ENCODE peak calls at places on chromosomes 13 and 19, in four cellular contexts. D, N, G and A are unnamed samples.

GRCh38 chr19:49056101-49056901 is 1.2 kb downstream of the CGB7 start:
- DNase-seq in N (peak), G (peak), D (peak), A (peak)

GRCh38 chr13:70391678-70392077 is 283.4 kb upstream of the KLHL1 start:
- DNase-seq in G (no peak), N (no peak), D (no peak), A (no peak)

GRCh38 chr19:58108546-58108817 is 10.5 kb upstream of the ZSCAN18 start:
- DNase-seq in G (no peak), N (no peak), D (no peak), A (no peak)

GRCh38 chr19:6047741-6048231 is 62.5 kb downstream of the RFX2 start:
- DNase-seq in D (peak), G (no peak), N (no peak), A (no peak)

GRCh38 chr19:3366104-3366760 is at the start of gene NFIC:
- DNase-seq in G (peak), N (peak), D (peak), A (no peak)

GRCh38 chr13:24684600-24684998 is 4.4 kb downstream of the ATP12A start:
- DNase-seq in D (no peak), G (no peak), N (no peak), A (no peak)

GRCh38 chr13:19763618-19764017 is 19.1 kb downstream of the PSPC1 start:
- DNase-seq in G (no peak), D (no peak), N (no peak), A (no peak)

GRCh38 chr19:10450853-10451609 is 30.7 kb downstream of the PDE4A start:
- DNase-seq in D (no peak), G (no peak), N (no peak), A (no peak)

GRCh38 chr13:52991344-52992020 is 37.1 kb upstream of the OLFM4 start:
- DNase-seq in G (no peak), N (no peak), D (no peak), A (no peak)

GRCh38 chr13:47109028-47109427 is 212.2 kb upstream of the HTR2A start:
- DNase-seq in G (no peak), D (no peak), N (no peak), A (no peak)

DNA sequence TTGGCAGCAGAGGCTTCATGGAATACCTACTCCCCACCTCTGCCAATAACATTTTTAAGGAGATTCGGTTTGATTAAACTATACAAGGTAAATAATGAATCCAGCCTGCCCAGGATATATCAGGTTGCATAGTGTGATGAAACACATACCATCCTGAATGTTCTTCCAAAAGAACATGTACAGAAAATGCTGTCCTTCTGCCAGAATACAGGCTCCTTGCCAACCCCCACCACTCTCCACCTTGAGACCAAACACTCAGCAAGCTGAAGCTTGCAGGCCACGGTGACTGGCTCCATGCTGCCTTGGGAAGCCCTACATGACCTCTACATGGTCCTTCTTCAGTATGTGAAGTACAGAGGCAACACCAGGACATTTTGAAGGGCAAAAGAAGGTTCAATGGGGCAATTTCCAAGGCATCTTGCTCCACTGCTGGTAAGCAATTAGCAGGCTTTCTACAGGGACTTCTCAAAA is 62.6 kb upstream of the SERP2 start:
- DNase-seq in N (no peak), G (no peak), D (no peak), A (no peak)
- H3K27ac ChIP-seq in N (no peak), G (peak), D (no peak), A (no peak)

GRCh38 chr19:52936151-52936957 is 13.1 kb upstream of the ZNF888 start:
- DNase-seq in G (no peak), N (no peak), D (no peak), A (no peak)
- H3K27ac ChIP-seq in G (no peak), N (no peak), D (no peak), A (no peak)

GRCh38 chr13:80052286-80052685 is 288.6 kb downstream of the SPRY2 start:
- DNase-seq in G (no peak), N (no peak), D (no peak), A (no peak)

GRCh38 chr13:80047406-80047805 is 293.5 kb downstream of the SPRY2 start:
- DNase-seq in G (no peak), N (no peak), D (peak), A (no peak)

GRCh38 chr13:80050252-80050651 is 290.7 kb downstream of the SPRY2 start:
- DNase-seq in G (no peak), D (no peak), N (no peak), A (no peak)

GRCh38 chr13:80048030-80048429 is 292.9 kb downstream of the SPRY2 start:
- DNase-seq in N (no peak), D (peak), G (no peak), A (no peak)

DNA sequence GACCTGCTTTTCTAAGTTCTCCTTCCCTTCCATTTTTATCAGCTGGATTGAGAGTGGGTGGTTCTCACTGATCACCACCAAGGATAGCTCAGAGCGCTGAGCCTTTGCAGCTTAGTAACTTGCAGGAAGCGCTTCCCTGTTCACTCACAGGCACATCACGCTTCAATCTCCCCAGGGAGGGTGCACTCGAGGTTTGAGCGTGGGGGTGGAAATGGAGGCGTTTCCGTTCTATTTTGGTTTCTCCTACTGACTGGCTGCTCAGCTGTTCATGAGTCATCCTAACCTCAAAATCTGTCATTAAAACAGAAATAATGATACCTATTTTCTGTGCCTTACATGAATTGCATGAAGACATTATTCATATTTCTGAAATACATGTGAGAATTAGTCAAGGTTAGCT is 292.1 kb downstream of the SPRY2 start:
- DNase-seq in G (peak), N (peak), D (peak), A (peak)
- H3K27ac ChIP-seq in G (peak), N (peak), D (peak), A (no peak)

GRCh38 chr13:113415825-113416224 is 37.5 kb downstream of the ADPRHL1 start:
- DNase-seq in N (no peak), G (no peak), D (no peak), A (no peak)

GRCh38 chr13:113413178-113413897 is 40.0 kb downstream of the ADPRHL1 start:
- DNase-seq in D (no peak), N (no peak), G (no peak), A (no peak)

GRCh38 chr13:113415032-113415431 is 38.3 kb downstream of the ADPRHL1 start:
- DNase-seq in N (no peak), G (no peak), D (no peak), A (no peak)

GRCh38 chr13:113413898-113414282 is 39.4 kb downstream of the ADPRHL1 start:
- DNase-seq in D (no peak), G (no peak), N (no peak), A (no peak)

DNA sequence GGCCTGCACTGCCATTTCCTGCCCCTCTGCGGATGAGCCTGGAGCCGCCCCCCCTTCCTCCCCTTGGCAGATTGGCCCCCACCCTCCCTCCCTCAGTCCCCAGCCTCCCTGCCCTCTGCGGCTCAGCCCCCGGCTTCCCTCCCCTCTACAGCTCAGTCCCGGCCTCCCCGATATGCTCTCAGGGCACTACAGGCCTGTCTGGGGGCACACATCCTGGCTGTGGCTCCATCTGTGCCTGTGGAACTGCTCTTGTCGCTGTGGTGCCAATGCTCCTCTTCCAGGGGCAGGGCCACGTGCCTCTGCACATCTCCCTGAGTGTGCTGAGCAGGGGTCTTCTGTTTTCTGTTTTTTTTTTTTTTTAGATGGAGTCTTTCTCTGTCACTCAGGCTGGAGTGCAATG is 39.0 kb downstream of the ADPRHL1 start:
- DNase-seq in N (no peak), G (no peak), D (no peak), A (no peak)
- H3K27ac ChIP-seq in N (peak), G (no peak), D (no peak), A (no peak)

GRCh38 chr13:26984337-26984736 is 187.3 kb downstream of the USP12 start:
- DNase-seq in N (no peak), D (no peak), G (no peak), A (no peak)
- H3K27ac ChIP-seq in N (no peak), D (no peak), G (no peak), A (no peak)

DNA sequence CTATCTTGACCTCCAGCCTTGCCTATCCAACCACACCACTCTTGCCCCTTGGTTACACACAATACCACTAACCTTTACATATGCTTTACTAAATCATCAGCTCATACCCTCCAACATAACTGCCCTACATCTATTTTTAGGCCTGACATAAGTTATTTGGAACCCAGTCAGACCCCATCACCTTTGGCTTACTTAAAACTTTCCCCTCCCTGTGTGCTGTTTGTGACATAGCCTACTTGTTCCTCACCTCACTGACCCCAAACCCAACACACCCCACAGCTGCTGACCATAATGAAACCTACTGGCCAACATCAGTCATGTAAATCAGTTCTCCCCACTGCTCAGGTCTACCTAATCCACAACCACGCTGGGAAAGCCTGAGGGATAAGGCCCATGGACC is 4.9 kb downstream of the ZNF266 start:
- DNase-seq in D (no peak), G (no peak), N (no peak), A (no peak)
- H3K27ac ChIP-seq in D (no peak), G (no peak), N (no peak), A (no peak)

DNA sequence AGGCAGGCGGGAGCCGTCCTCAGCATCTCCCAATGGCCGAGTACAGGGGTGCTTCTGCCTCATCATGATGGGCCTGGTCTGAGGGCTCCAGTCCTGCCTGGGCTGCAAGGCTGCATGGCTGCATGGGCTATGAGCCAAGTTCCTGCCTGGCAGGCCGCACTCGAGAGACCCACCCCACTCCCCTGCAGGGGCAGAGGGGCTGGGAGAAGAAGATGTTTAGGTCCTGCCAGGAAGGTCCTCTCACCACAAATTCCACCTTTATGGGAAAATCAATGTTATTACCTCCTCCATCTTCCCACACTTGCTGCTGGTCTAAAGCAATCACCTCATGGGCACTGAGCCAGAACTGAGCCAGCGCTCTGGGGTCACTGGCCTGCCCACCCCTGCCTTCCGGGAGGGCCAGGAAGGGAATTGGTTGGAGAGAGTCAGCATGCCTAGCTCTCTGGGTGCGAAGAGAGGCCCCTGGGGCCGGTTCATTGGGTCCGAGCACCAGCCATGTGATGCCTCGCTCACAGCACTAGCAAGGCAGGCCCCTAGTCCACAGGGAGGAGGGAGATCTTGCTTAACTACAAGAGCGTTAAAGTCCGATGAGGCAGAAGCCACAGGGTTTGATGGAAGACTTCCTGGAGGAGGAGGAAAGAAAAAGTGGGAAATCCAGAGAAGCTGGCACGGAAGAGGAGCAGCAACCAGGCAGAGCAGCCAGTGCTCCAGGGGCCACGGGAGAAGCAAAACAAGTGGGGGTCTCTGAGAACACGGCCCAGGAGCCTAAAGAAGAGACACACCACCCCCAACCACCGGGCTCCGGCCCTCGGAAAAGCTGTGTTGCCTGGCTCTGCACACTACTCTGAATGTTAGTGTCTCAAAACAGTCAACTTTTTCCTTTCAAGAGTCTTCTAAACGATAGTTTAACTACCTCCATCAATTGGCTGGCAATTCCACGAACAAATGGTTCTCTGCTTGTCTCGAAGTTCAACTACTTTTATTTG is 63.1 kb downstream of the CEBPG start:
- DNase-seq in D (no peak), N (no peak), G (peak), A (no peak)
- H3K27ac ChIP-seq in D (no peak), N (no peak), G (no peak), A (no peak)

DNA sequence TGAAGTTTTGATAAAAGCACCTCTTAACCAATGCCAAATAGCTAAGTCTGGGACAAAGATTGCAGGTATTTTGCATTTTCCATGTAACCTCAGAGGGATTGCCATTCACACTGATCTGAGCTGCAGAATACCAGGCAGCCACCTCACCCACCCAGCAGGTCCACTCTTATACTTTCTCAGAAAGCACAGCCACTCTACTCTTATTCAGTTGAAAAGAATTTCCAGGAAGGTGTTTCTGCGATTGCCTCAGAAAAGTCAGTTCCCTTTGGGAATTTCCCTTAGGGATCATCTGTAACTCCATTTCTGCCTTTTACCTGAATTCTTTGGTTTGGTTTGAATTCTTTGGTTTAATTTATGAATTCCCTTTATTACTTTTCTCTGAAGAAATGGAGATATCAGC is 909 bp upstream of the ALOX5AP start:
- DNase-seq in G (no peak), D (peak), N (no peak), A (no peak)
- H3K27ac ChIP-seq in G (no peak), D (peak), N (no peak), A (no peak)

DNA sequence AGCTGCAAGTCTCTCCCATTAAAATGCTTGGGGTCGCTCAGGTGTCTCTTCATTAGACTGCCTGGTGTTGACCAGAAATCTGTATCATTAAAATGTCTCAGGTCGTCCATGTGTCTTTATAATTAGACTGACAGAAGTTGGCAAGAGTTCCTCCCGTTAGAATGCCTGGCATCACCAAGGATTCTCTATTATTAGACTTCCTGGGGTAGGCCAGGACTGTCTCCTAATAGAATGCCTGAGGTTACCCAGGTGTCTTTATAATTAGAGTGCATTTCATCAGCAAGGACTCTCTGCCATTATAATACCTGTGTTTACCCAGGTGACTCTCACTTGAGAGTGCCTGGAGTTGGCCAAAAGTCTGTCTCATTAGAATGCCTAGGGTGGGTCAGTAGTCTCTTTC is 1537.2 kb downstream of the UQCRFS1 start:
- DNase-seq in N (no peak), G (no peak), D (no peak), A (no peak)
- H3K27ac ChIP-seq in N (peak), G (no peak), D (no peak), A (no peak)